ENCODE peak calls at places on chromosome 9, in nine cellular contexts. D is A549; O is RWPE1; R is hepatocyte; E is aorta; X is CD8-positive, alpha-beta T cell; L is HCT116; S is heart right ventricle; G is IMR-90. M is an unnamed sample.

GRCh38 chr9:126973651-126974529 is 59.3 kb downstream of the RALGPS1 start:
- DNase-seq in D (no peak), O (no peak), R (no peak), E (no peak), X (no peak), L (no peak), S (no peak), G (no peak), M (no peak)

GRCh38 chr9:88972401-88972800 is 18.9 kb upstream of the S1PR3 start:
- DNase-seq in D (no peak), O (no peak), R (no peak), E (no peak), X (no peak), L (no peak), S (no peak), G (no peak), M (no peak)

GRCh38 chr9:125659954-125660353 is 47.1 kb downstream of the MAPKAP1 start:
- DNase-seq in D (no peak), O (no peak), R (no peak), E (no peak), X (no peak), L (no peak), S (no peak), G (peak; percentile 90), M (peak; percentile 87)

GRCh38 chr9:80552931-80553330 is 981.2 kb downstream of the TLE4 start:
- DNase-seq in D (peak; percentile 1), O (no peak), R (peak; percentile 51), E (no peak), X (no peak), L (no peak), S (peak; percentile 4), G (peak; percentile 52), M (no peak)

GRCh38 chr9:76738402-76738801 is 25.8 kb upstream of the PCA3 start:
- DNase-seq in D (no peak), O (no peak), R (no peak), E (no peak), X (no peak), L (no peak), S (no peak), G (no peak), M (no peak)

GRCh38 chr9:93177676-93178075 is 6.3 kb upstream of the WNK2 start:
- DNase-seq in D (no peak), O (no peak), R (no peak), E (no peak), X (no peak), L (no peak), S (no peak), G (no peak), M (peak; percentile 51)

GRCh38 chr9:117703538-117703937 is 665 bp upstream of the TLR4 start:
- DNase-seq in D (no peak), O (no peak), R (no peak), E (no peak), X (no peak), L (no peak), S (no peak), G (no peak), M (no peak)

GRCh38 chr9:33263936-33264472 is 504 bp downstream of the BAG1 start:
- DNase-seq in D (no peak), O (peak; percentile 33), R (peak; percentile 52), E (peak; percentile 75), X (peak; percentile 32), L (no peak), S (peak; percentile 61), G (no peak), M (peak; percentile 76)

GRCh38 chr9:138022756-138023393 is 145.3 kb downstream of the CACNA1B start:
- DNase-seq in D (no peak), O (no peak), R (peak; percentile 29), E (no peak), X (no peak), L (no peak), S (no peak), G (no peak), M (no peak)

GRCh38 chr9:97078362-97078761 is 39.4 kb upstream of the CTSV start:
- DNase-seq in D (no peak), O (no peak), R (no peak), E (no peak), X (no peak), L (no peak), S (no peak), G (no peak), M (no peak)

GRCh38 chr9:6356441-6356840 is 28.3 kb downstream of the TPD52L3 start:
- DNase-seq in D (no peak), O (no peak), R (no peak), E (no peak), X (no peak), L (no peak), S (no peak), G (no peak), M (no peak)

GRCh38 chr9:93111001-93111370 is 15.0 kb downstream of the CARD19 start:
- DNase-seq in D (no peak), O (no peak), R (no peak), E (peak; percentile 40), X (no peak), L (no peak), S (no peak), G (no peak), M (peak; percentile 29)

GRCh38 chr9:91421022-91421765 is 2.4 kb downstream of the NFIL3 start:
- DNase-seq in D (no peak), O (peak; percentile 51), R (peak; percentile 78), E (peak; percentile 62), X (peak; percentile 13), L (no peak), S (peak; percentile 38), G (peak; percentile 62), M (peak; percentile 88)

GRCh38 chr9:78030553-78031270 is 899 bp downstream of the GNAQ start:
- DNase-seq in D (peak; percentile 52), O (peak; percentile 28), R (peak; percentile 82), E (peak; percentile 78), X (peak; percentile 57), L (no peak), S (peak; percentile 40), G (peak; percentile 21), M (peak; percentile 66)

GRCh38 chr9:114844766-114845165 is 38.9 kb upstream of the TNFSF15 start:
- DNase-seq in D (no peak), O (no peak), R (no peak), E (no peak), X (no peak), L (no peak), S (no peak), G (no peak), M (no peak)

GRCh38 chr9:125971895-125972729 is 224.9 kb downstream of the PBX3 start:
- DNase-seq in D (no peak), O (peak; percentile 41), R (no peak), E (no peak), X (no peak), L (no peak), S (no peak), G (no peak), M (no peak)

DNA sequence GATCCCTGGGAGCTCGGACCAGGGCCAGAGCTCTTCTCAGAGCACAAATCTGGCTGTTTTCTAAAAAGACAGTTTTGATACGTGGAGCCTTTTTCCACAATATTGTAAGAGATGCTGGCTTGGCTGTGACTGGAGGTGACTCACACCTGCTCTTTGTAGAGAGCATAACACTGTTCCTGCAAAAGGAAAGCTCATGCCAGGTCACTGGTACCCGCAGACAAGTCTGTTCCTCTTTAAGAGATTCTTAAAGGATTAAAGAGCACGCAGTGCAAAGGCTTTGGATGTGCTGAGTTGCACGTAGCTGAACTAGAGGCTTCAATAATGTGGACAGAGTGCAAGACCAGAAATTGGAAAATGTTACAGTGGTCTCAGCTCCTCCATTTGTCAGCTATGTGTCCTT is 19.0 kb downstream of the ACTL7B start:
- DNase-seq in D (no peak), O (peak; percentile 89), R (no peak), E (no peak), X (no peak), L (no peak), S (no peak), G (no peak), M (no peak)
- H3K27ac ChIP-seq in D (no peak overlapping the region), O (peak overlapping the region; percentile 93), R (no peak overlapping the region), E (no peak overlapping the region), X (no peak overlapping the region), L (no peak overlapping the region), S (no peak overlapping the region), G (no peak overlapping the region), M (no peak overlapping the region)

GRCh38 chr9:15584383-15584782 is 31.5 kb downstream of the CCDC171 start:
- DNase-seq in D (no peak), O (no peak), R (no peak), E (no peak), X (no peak), L (no peak), S (no peak), G (no peak), M (no peak)
- H3K27ac ChIP-seq in D (no peak overlapping the region), O (no peak overlapping the region), R (no peak overlapping the region), E (no peak overlapping the region), X (no peak overlapping the region), L (no peak overlapping the region), S (no peak overlapping the region), G (no peak overlapping the region), M (no peak overlapping the region)

GRCh38 chr9:3569529-3569928 is 43.7 kb upstream of the RFX3 start:
- DNase-seq in D (no peak), O (no peak), R (no peak), E (no peak), X (no peak), L (no peak), S (no peak), G (no peak), M (no peak)

GRCh38 chr9:3567988-3568387 is 42.2 kb upstream of the RFX3 start:
- DNase-seq in D (no peak), O (no peak), R (no peak), E (no peak), X (no peak), L (no peak), S (no peak), G (no peak), M (no peak)

GRCh38 chr9:3576358-3576757 is 50.6 kb upstream of the RFX3 start:
- DNase-seq in D (no peak), O (no peak), R (no peak), E (peak; percentile 65), X (no peak), L (no peak), S (no peak), G (no peak), M (no peak)

DNA sequence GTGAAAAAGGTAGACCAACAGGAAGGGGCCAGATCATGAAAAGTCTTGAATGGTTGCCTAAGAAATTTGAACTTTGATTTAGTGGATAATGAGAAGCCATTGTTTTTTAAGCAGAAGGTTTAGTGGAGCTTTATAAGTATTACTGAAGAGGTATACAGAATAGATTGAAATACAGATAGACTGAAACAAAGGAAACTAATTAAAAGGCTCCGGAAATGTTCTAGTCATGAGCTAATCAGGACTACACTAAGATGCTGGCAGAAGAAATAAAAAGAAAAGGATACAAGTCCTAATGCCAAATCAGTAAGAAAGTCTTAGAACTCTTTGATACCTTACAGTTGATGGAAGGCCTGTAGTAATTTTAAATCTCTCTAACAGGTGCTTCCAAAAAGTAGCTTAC is 45.7 kb upstream of the RFX3 start:
- DNase-seq in D (no peak), O (no peak), R (no peak), E (no peak), X (no peak), L (no peak), S (no peak), G (no peak), M (no peak)
- H3K27ac ChIP-seq in D (no peak overlapping the region), O (no peak overlapping the region), R (no peak overlapping the region), E (no peak overlapping the region), X (no peak overlapping the region), L (no peak overlapping the region), S (no peak overlapping the region), G (no peak overlapping the region), M (no peak overlapping the region)

DNA sequence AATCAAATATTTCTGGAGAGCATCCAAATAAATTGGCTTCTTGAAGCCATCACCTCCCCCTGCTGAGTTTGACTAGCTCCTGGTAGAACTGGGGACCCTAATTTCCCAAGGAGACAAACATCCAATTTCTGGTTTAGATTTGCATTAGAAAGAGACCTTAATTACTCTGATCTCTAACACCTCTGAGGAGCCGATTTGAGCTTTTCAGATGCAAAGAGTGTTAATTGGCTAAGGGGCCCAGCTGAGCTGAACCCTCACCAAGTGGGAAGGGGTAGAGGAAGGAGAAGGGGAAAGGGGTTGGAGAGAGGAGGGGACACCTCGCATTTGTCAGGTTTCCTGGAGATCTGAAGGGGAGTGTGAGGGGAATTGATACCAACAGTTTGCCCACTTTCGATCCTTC is 145.4 kb upstream of the SHB start:
- DNase-seq in D (no peak), O (no peak), R (no peak), E (no peak), X (no peak), L (no peak), S (no peak), G (no peak), M (no peak)
- H3K27ac ChIP-seq in D (no peak overlapping the region), O (no peak overlapping the region), R (no peak overlapping the region), E (no peak overlapping the region), X (no peak overlapping the region), L (no peak overlapping the region), S (no peak overlapping the region), G (no peak overlapping the region), M (no peak overlapping the region)

M was measured in osteoblast.